ENCODE peak calls at places on chromosomes 3 and 15, in five cellular contexts. P is stimulated activated naive B cell treated with anti-CD40 and anti-IgM and Interleukin-4, amounts not matched to agents 10 μg/mL and 1 μg/mL and 100 μg/mL, for 72 hours; K is SJSA1; Y is activated T-cell treated with anti-CD3 and anti-CD28 coated beads for 1 hour; M is T-helper 17 cell. I is an unnamed sample.

GRCh38 chr15:40333922-40334492 is 6.7 kb downstream of the CCDC9B start:
- DNase-seq in Y (no peak), M (no peak), P (peak), K (peak), I (no peak)

GRCh38 chr3:119825820-119826219 is 43.9 kb downstream of the NR1I2 start:
- DNase-seq in M (no peak), K (no peak), P (no peak), Y (no peak), I (no peak)

GRCh38 chr3:170811928-170812591 is 57.9 kb downstream of the RPL22L1 start:
- DNase-seq in Y (peak), P (peak), M (no peak), K (peak), I (peak)

GRCh38 chr3:99871231-99871898 is 53.7 kb downstream of the CMSS1 start:
- DNase-seq in P (no peak), K (no peak), Y (no peak), M (no peak), I (no peak)

GRCh38 chr15:56475351-56475750 is 10.4 kb upstream of the MNS1 start:
- DNase-seq in Y (no peak), M (no peak), K (no peak), P (no peak), I (no peak)

GRCh38 chr3:155179425-155179814 is 99.3 kb downstream of the MME start:
- DNase-seq in K (no peak), M (no peak), Y (no peak), P (no peak), I (no peak)

GRCh38 chr3:24472358-24472757 is 22.3 kb downstream of the THRB start:
- DNase-seq in P (no peak), Y (no peak), M (no peak), K (no peak), I (no peak)

GRCh38 chr3:80142714-80143113 is 374.9 kb upstream of the ROBO1 start:
- DNase-seq in K (no peak), Y (no peak), P (no peak), M (no peak), I (no peak)

GRCh38 chr15:61621146-61621545 is 392.0 kb upstream of the RORA start:
- DNase-seq in P (no peak), K (no peak), M (no peak), Y (no peak), I (peak)

GRCh38 chr3:98602078-98602678 is 8.8 kb upstream of the CPOX start:
- DNase-seq in M (no peak), Y (no peak), P (no peak), K (peak), I (peak)

GRCh38 chr15:32131803-32132202 is 101.5 kb downstream of the CHRNA7 start:
- DNase-seq in P (no peak), M (no peak), Y (no peak), K (no peak), I (no peak)

GRCh38 chr3:46469680-46470357 is 5.1 kb upstream of the LTF start:
- DNase-seq in M (no peak), Y (no peak), P (no peak), K (no peak), I (no peak)

GRCh38 chr15:22259881-22260421 is 179.6 kb downstream of the OR4M2 start:
- DNase-seq in M (no peak), K (no peak), P (no peak), Y (no peak), I (no peak)

GRCh38 chr3:141407043-141407442 is 38.7 kb downstream of the ZBTB38 start:
- DNase-seq in P (no peak), K (no peak), Y (no peak), M (no peak), I (no peak)

GRCh38 chr3:105505167-105505566 is 138.5 kb downstream of the ALCAM start:
- DNase-seq in P (no peak), K (no peak), M (no peak), Y (no peak), I (no peak)

GRCh38 chr3:194136519-194137313 is 768 bp downstream of the HES1 start:
- DNase-seq in Y (no peak), P (no peak), K (peak), M (peak), I (no peak)

GRCh38 chr3:129005526-129006303 is 4.6 kb downstream of the EFCC1 start:
- DNase-seq in Y (no peak), K (peak), P (no peak), M (no peak), I (no peak)

GRCh38 chr3:9398715-9399708 is 1.6 kb downstream of the SETD5 start:
- DNase-seq in K (no peak), P (no peak), M (no peak), Y (no peak), I (no peak)

GRCh38 chr3:18389108-18389733 is 35.9 kb downstream of the SATB1 start:
- DNase-seq in M (no peak), K (peak), Y (peak), P (no peak), I (no peak)